ENCODE peak calls at places on chromosomes 13 and 19, in nine cellular contexts. One of them, this sample, is unnamed.

GRCh38 chr19:39916851-39917396 is 17.5 kb downstream of the FCGBP start:
- DNase-seq in T-helper 9 cell: no peak
- DNase-seq in HFFc6: no peak
- DNase-seq in IMR-90: no peak
- DNase-seq in epithelial cell of proximal tubule: no peak
- DNase-seq in NCI-H446 treated with DMSO at 0.1 percent for 48 hours: no peak
- DNase-seq in astrocyte of the cerebellum: no peak
- DNase-seq in transverse colon: no peak
- DNase-seq in stimulated activated CD4-positive, alpha-beta T cell treated with anti-CD3 and anti-CD28 coated beads, TNF-alpha, amount 100 ng/mL, for 24 hours: no peak
- DNase-seq in this sample: no peak

GRCh38 chr19:9939301-9939913 is 3.1 kb upstream of the OLFM2 start:
- DNase-seq in transverse colon: no peak
- DNase-seq in IMR-90: peak; percentile 60
- DNase-seq in NCI-H446 treated with DMSO at 0.1 percent for 48 hours: no peak
- DNase-seq in stimulated activated CD4-positive, alpha-beta T cell treated with anti-CD3 and anti-CD28 coated beads, TNF-alpha, amount 100 ng/mL, for 24 hours: no peak
- DNase-seq in T-helper 9 cell: no peak
- DNase-seq in HFFc6: no peak
- DNase-seq in epithelial cell of proximal tubule: no peak
- DNase-seq in astrocyte of the cerebellum: no peak
- DNase-seq in this sample: no peak

GRCh38 chr13:105266615-105267014 is 1268.8 kb downstream of the EFNB2 start:
- DNase-seq in HFFc6: no peak
- DNase-seq in epithelial cell of proximal tubule: no peak
- DNase-seq in IMR-90: no peak
- DNase-seq in astrocyte of the cerebellum: no peak
- DNase-seq in stimulated activated CD4-positive, alpha-beta T cell treated with anti-CD3 and anti-CD28 coated beads, TNF-alpha, amount 100 ng/mL, for 24 hours: no peak
- DNase-seq in transverse colon: no peak
- DNase-seq in NCI-H446 treated with DMSO at 0.1 percent for 48 hours: no peak
- DNase-seq in T-helper 9 cell: no peak
- DNase-seq in this sample: no peak

GRCh38 chr13:104571161-104571889 is 1505.1 kb upstream of the SLC10A2 start:
- DNase-seq in NCI-H446 treated with DMSO at 0.1 percent for 48 hours: peak; percentile 35
- DNase-seq in astrocyte of the cerebellum: peak; percentile 93
- DNase-seq in epithelial cell of proximal tubule: peak; percentile 91
- DNase-seq in IMR-90: peak; percentile 82
- DNase-seq in HFFc6: peak; percentile 54
- DNase-seq in T-helper 9 cell: no peak
- DNase-seq in stimulated activated CD4-positive, alpha-beta T cell treated with anti-CD3 and anti-CD28 coated beads, TNF-alpha, amount 100 ng/mL, for 24 hours: no peak
- DNase-seq in transverse colon: peak; percentile 69
- DNase-seq in this sample: peak; percentile 90

GRCh38 chr13:40116008-40116407 is 460.5 kb downstream of the COG6 start:
- DNase-seq in T-helper 9 cell: peak; percentile 21
- DNase-seq in HFFc6: no peak
- DNase-seq in NCI-H446 treated with DMSO at 0.1 percent for 48 hours: no peak
- DNase-seq in IMR-90: peak; percentile 40
- DNase-seq in astrocyte of the cerebellum: peak; percentile 26
- DNase-seq in stimulated activated CD4-positive, alpha-beta T cell treated with anti-CD3 and anti-CD28 coated beads, TNF-alpha, amount 100 ng/mL, for 24 hours: peak; percentile 25
- DNase-seq in transverse colon: peak; percentile 79
- DNase-seq in epithelial cell of proximal tubule: peak; percentile 93
- DNase-seq in this sample: peak; percentile 76

GRCh38 chr13:29428310-29428991 is 167.0 kb downstream of the SLC7A1 start:
- DNase-seq in transverse colon: no peak
- DNase-seq in stimulated activated CD4-positive, alpha-beta T cell treated with anti-CD3 and anti-CD28 coated beads, TNF-alpha, amount 100 ng/mL, for 24 hours: no peak
- DNase-seq in NCI-H446 treated with DMSO at 0.1 percent for 48 hours: no peak
- DNase-seq in epithelial cell of proximal tubule: no peak
- DNase-seq in astrocyte of the cerebellum: no peak
- DNase-seq in IMR-90: no peak
- DNase-seq in T-helper 9 cell: no peak
- DNase-seq in HFFc6: no peak
- DNase-seq in this sample: no peak

GRCh38 chr19:19866599-19867248 is 1.0 kb downstream of the ZNF253 start:
- DNase-seq in IMR-90: no peak
- DNase-seq in epithelial cell of proximal tubule: no peak
- DNase-seq in transverse colon: peak; percentile 19
- DNase-seq in T-helper 9 cell: peak; percentile 28
- DNase-seq in HFFc6: no peak
- DNase-seq in NCI-H446 treated with DMSO at 0.1 percent for 48 hours: no peak
- DNase-seq in stimulated activated CD4-positive, alpha-beta T cell treated with anti-CD3 and anti-CD28 coated beads, TNF-alpha, amount 100 ng/mL, for 24 hours: peak; percentile 32
- DNase-seq in astrocyte of the cerebellum: no peak
- DNase-seq in this sample: no peak

GRCh38 chr19:7386308-7386707 is 37.6 kb downstream of the ARHGEF18 start:
- DNase-seq in HFFc6: no peak
- DNase-seq in stimulated activated CD4-positive, alpha-beta T cell treated with anti-CD3 and anti-CD28 coated beads, TNF-alpha, amount 100 ng/mL, for 24 hours: no peak
- DNase-seq in epithelial cell of proximal tubule: no peak
- DNase-seq in T-helper 9 cell: no peak
- DNase-seq in NCI-H446 treated with DMSO at 0.1 percent for 48 hours: no peak
- DNase-seq in astrocyte of the cerebellum: no peak
- DNase-seq in IMR-90: no peak
- DNase-seq in transverse colon: no peak
- DNase-seq in this sample: no peak

GRCh38 chr19:35362261-35363000 is 4.2 kb downstream of the FFAR3 start:
- DNase-seq in epithelial cell of proximal tubule: no peak
- DNase-seq in IMR-90: no peak
- DNase-seq in T-helper 9 cell: no peak
- DNase-seq in transverse colon: no peak
- DNase-seq in NCI-H446 treated with DMSO at 0.1 percent for 48 hours: no peak
- DNase-seq in stimulated activated CD4-positive, alpha-beta T cell treated with anti-CD3 and anti-CD28 coated beads, TNF-alpha, amount 100 ng/mL, for 24 hours: no peak
- DNase-seq in astrocyte of the cerebellum: no peak
- DNase-seq in HFFc6: no peak
- DNase-seq in this sample: no peak

GRCh38 chr19:49855676-49856573 is 5.0 kb downstream of the PTOV1 start:
- DNase-seq in IMR-90: no peak
- DNase-seq in astrocyte of the cerebellum: no peak
- DNase-seq in HFFc6: no peak
- DNase-seq in transverse colon: no peak
- DNase-seq in NCI-H446 treated with DMSO at 0.1 percent for 48 hours: no peak
- DNase-seq in stimulated activated CD4-positive, alpha-beta T cell treated with anti-CD3 and anti-CD28 coated beads, TNF-alpha, amount 100 ng/mL, for 24 hours: no peak
- DNase-seq in epithelial cell of proximal tubule: no peak
- DNase-seq in T-helper 9 cell: no peak
- DNase-seq in this sample: no peak

GRCh38 chr13:66014757-66015156 is 1215.4 kb downstream of the PCDH9 start:
- DNase-seq in HFFc6: no peak
- DNase-seq in NCI-H446 treated with DMSO at 0.1 percent for 48 hours: no peak
- DNase-seq in transverse colon: no peak
- DNase-seq in T-helper 9 cell: no peak
- DNase-seq in stimulated activated CD4-positive, alpha-beta T cell treated with anti-CD3 and anti-CD28 coated beads, TNF-alpha, amount 100 ng/mL, for 24 hours: no peak
- DNase-seq in astrocyte of the cerebellum: no peak
- DNase-seq in IMR-90: peak; percentile 2
- DNase-seq in epithelial cell of proximal tubule: no peak
- DNase-seq in this sample: no peak